ENCODE peak calls at places on chromosomes 2 and 18, in five cellular contexts. One of them, this sample, is unnamed.

GRCh38 chr2:229930656-229931055 is 8.4 kb downstream of the FBXO36 start:
- DNase-seq in breast epithelium: no peak
- DNase-seq in left lung: no peak
- DNase-seq in NCI-H1694 treated with DMSO at 0.1 percent for 48 hours: no peak
- DNase-seq in T follicular helper cell: no peak
- DNase-seq in this sample: no peak

GRCh38 chr2:68643874-68644485 is 601 bp downstream of the PROKR1 start:
- DNase-seq in NCI-H1694 treated with DMSO at 0.1 percent for 48 hours: no peak
- DNase-seq in T follicular helper cell: no peak
- DNase-seq in breast epithelium: no peak
- DNase-seq in left lung: no peak
- DNase-seq in this sample: no peak

GRCh38 chr2:99725810-99726209 is 236.0 kb upstream of the REV1 start:
- DNase-seq in NCI-H1694 treated with DMSO at 0.1 percent for 48 hours: peak
- DNase-seq in T follicular helper cell: no peak
- DNase-seq in left lung: no peak
- DNase-seq in breast epithelium: no peak
- DNase-seq in this sample: no peak

GRCh38 chr18:48732767-48733424 is 194.1 kb downstream of the CTIF start:
- DNase-seq in breast epithelium: no peak
- DNase-seq in left lung: no peak
- DNase-seq in NCI-H1694 treated with DMSO at 0.1 percent for 48 hours: peak
- DNase-seq in T follicular helper cell: no peak
- DNase-seq in this sample: no peak

GRCh38 chr2:173448938-173449471 is 94.3 kb downstream of the CDCA7 start:
- DNase-seq in left lung: peak
- DNase-seq in NCI-H1694 treated with DMSO at 0.1 percent for 48 hours: peak
- DNase-seq in T follicular helper cell: peak
- DNase-seq in breast epithelium: peak
- DNase-seq in this sample: peak

GRCh38 chr2:43738257-43738656 is 35.6 kb upstream of the DYNC2LI1 start:
- DNase-seq in left lung: no peak
- DNase-seq in NCI-H1694 treated with DMSO at 0.1 percent for 48 hours: no peak
- DNase-seq in breast epithelium: no peak
- DNase-seq in T follicular helper cell: no peak
- DNase-seq in this sample: no peak

GRCh38 chr2:231263118-231263831 is 64.8 kb downstream of the ARMC9 start:
- DNase-seq in NCI-H1694 treated with DMSO at 0.1 percent for 48 hours: no peak
- DNase-seq in breast epithelium: no peak
- DNase-seq in left lung: no peak
- DNase-seq in T follicular helper cell: no peak
- DNase-seq in this sample: no peak

GRCh38 chr18:35526476-35527120 is 28.8 kb upstream of the INO80C start:
- DNase-seq in T follicular helper cell: no peak
- DNase-seq in NCI-H1694 treated with DMSO at 0.1 percent for 48 hours: no peak
- DNase-seq in breast epithelium: no peak
- DNase-seq in left lung: no peak
- DNase-seq in this sample: no peak

GRCh38 chr2:69762513-69763494 is 20.9 kb downstream of the ANXA4 start:
- DNase-seq in T follicular helper cell: no peak
- DNase-seq in left lung: no peak
- DNase-seq in breast epithelium: peak
- DNase-seq in NCI-H1694 treated with DMSO at 0.1 percent for 48 hours: no peak
- DNase-seq in this sample: no peak

GRCh38 chr18:75482880-75483279 is 55.4 kb upstream of the SMIM21 start:
- DNase-seq in breast epithelium: no peak
- DNase-seq in NCI-H1694 treated with DMSO at 0.1 percent for 48 hours: no peak
- DNase-seq in left lung: no peak
- DNase-seq in T follicular helper cell: no peak
- DNase-seq in this sample: no peak

GRCh38 chr2:127066942-127067341 is 40.0 kb downstream of the BIN1 start:
- DNase-seq in breast epithelium: no peak
- DNase-seq in NCI-H1694 treated with DMSO at 0.1 percent for 48 hours: no peak
- DNase-seq in T follicular helper cell: no peak
- DNase-seq in left lung: peak
- DNase-seq in this sample: no peak

GRCh38 chr2:1600191-1601063 is 143.9 kb downstream of the PXDN start:
- DNase-seq in NCI-H1694 treated with DMSO at 0.1 percent for 48 hours: no peak
- DNase-seq in T follicular helper cell: no peak
- DNase-seq in left lung: no peak
- DNase-seq in breast epithelium: no peak
- DNase-seq in this sample: no peak

GRCh38 chr2:48531141-48531648 is 1.2 kb downstream of the STON1 start:
- DNase-seq in T follicular helper cell: no peak
- DNase-seq in breast epithelium: peak
- DNase-seq in NCI-H1694 treated with DMSO at 0.1 percent for 48 hours: no peak
- DNase-seq in left lung: no peak
- DNase-seq in this sample: no peak

GRCh38 chr2:15031745-15032240 is 399.3 kb downstream of the LRATD1 start:
- DNase-seq in NCI-H1694 treated with DMSO at 0.1 percent for 48 hours: no peak
- DNase-seq in T follicular helper cell: no peak
- DNase-seq in left lung: no peak
- DNase-seq in breast epithelium: no peak
- DNase-seq in this sample: no peak

GRCh38 chr18:76587147-76587885 is 92.3 kb upstream of the ZNF516 start:
- DNase-seq in NCI-H1694 treated with DMSO at 0.1 percent for 48 hours: no peak
- DNase-seq in left lung: no peak
- DNase-seq in T follicular helper cell: no peak
- DNase-seq in breast epithelium: no peak
- DNase-seq in this sample: no peak

GRCh38 chr2:241933175-241933911 is 63.8 kb downstream of the RTP5 start:
- DNase-seq in left lung: no peak
- DNase-seq in breast epithelium: no peak
- DNase-seq in NCI-H1694 treated with DMSO at 0.1 percent for 48 hours: no peak
- DNase-seq in T follicular helper cell: no peak
- DNase-seq in this sample: no peak

GRCh38 chr2:129929321-129930290 is 49.9 kb upstream of the RAB6C start:
- DNase-seq in T follicular helper cell: no peak
- DNase-seq in breast epithelium: no peak
- DNase-seq in left lung: no peak
- DNase-seq in NCI-H1694 treated with DMSO at 0.1 percent for 48 hours: no peak
- DNase-seq in this sample: no peak

GRCh38 chr2:20457027-20457426 is 10.2 kb downstream of the RHOB start:
- DNase-seq in left lung: peak
- DNase-seq in NCI-H1694 treated with DMSO at 0.1 percent for 48 hours: no peak
- DNase-seq in breast epithelium: no peak
- DNase-seq in T follicular helper cell: no peak
- DNase-seq in this sample: no peak

GRCh38 chr18:42178381-42179080 is 223.5 kb downstream of the PIK3C3 start:
- DNase-seq in breast epithelium: no peak
- DNase-seq in T follicular helper cell: no peak
- DNase-seq in NCI-H1694 treated with DMSO at 0.1 percent for 48 hours: peak
- DNase-seq in left lung: no peak
- DNase-seq in this sample: peak

GRCh38 chr2:216827073-216827725 is 32.7 kb downstream of the TNP1 start:
- DNase-seq in NCI-H1694 treated with DMSO at 0.1 percent for 48 hours: no peak
- DNase-seq in T follicular helper cell: no peak
- DNase-seq in left lung: no peak
- DNase-seq in breast epithelium: no peak
- DNase-seq in this sample: peak

GRCh38 chr2:108855194-108855593 is 68.6 kb downstream of the CCDC138 start:
- DNase-seq in T follicular helper cell: no peak
- DNase-seq in left lung: no peak
- DNase-seq in NCI-H1694 treated with DMSO at 0.1 percent for 48 hours: peak
- DNase-seq in breast epithelium: no peak
- DNase-seq in this sample: peak

GRCh38 chr2:219406861-219407230 is 11.3 kb upstream of the DES start:
- DNase-seq in T follicular helper cell: no peak
- DNase-seq in breast epithelium: no peak
- DNase-seq in NCI-H1694 treated with DMSO at 0.1 percent for 48 hours: no peak
- DNase-seq in left lung: no peak
- DNase-seq in this sample: no peak

GRCh38 chr2:230872968-230873669 is 8.4 kb downstream of the ITM2C start:
- DNase-seq in breast epithelium: no peak
- DNase-seq in NCI-H1694 treated with DMSO at 0.1 percent for 48 hours: no peak
- DNase-seq in T follicular helper cell: no peak
- DNase-seq in left lung: no peak
- DNase-seq in this sample: no peak

GRCh38 chr18:55856191-55856590 is 268.2 kb upstream of the TCF4 start:
- DNase-seq in T follicular helper cell: no peak
- DNase-seq in left lung: no peak
- DNase-seq in breast epithelium: peak
- DNase-seq in NCI-H1694 treated with DMSO at 0.1 percent for 48 hours: no peak
- DNase-seq in this sample: no peak

GRCh38 chr2:226963528-226963927 is 127.7 kb downstream of the RHBDD1 start:
- DNase-seq in T follicular helper cell: no peak
- DNase-seq in breast epithelium: no peak
- DNase-seq in left lung: no peak
- DNase-seq in NCI-H1694 treated with DMSO at 0.1 percent for 48 hours: no peak
- DNase-seq in this sample: no peak

This sample was measured in NCI-H446.